ENCODE peak calls at places on chromosomes 13 and 19, in eight cellular contexts. G is fibroblast of the aortic adventitia, X is upper lobe of left lung, Q is cardiac muscle cell, L is spleen, P is body of pancreas, A is fibroblast of mammary gland, S is left lung. B is an unnamed sample.

GRCh38 chr13:111034811-111035210 is 80.3 kb upstream of the ARHGEF7 start:
- DNase-seq in A (peak; percentile 62), Q (no peak), G (peak; percentile 42), X (no peak), S (no peak), P (no peak), L (no peak), B (no peak)

GRCh38 chr19:29507081-29507860 is 18.5 kb upstream of the VSTM2B start:
- DNase-seq in P (no peak), X (peak; percentile 53), A (no peak), L (peak; percentile 64), G (no peak), Q (no peak), S (no peak), B (no peak)

GRCh38 chr13:92821324-92821723 is 405.3 kb upstream of the GPC6 start:
- DNase-seq in P (no peak), X (no peak), L (no peak), G (no peak), Q (no peak), S (no peak), A (no peak), B (no peak)

GRCh38 chr13:75830842-75831241 is 194.7 kb downstream of the LMO7 start:
- DNase-seq in L (no peak), Q (peak; percentile 8), S (no peak), G (peak; percentile 59), X (no peak), A (peak; percentile 80), P (no peak), B (no peak)

GRCh38 chr13:112442483-112443090 is 66.4 kb downstream of the SPACA7 start:
- DNase-seq in G (no peak), S (no peak), X (no peak), Q (peak; percentile 3), L (peak; percentile 38), P (no peak), A (no peak), B (no peak)

GRCh38 chr19:30672926-30673325 is 300.7 kb downstream of the ZNF536 start:
- DNase-seq in X (no peak), P (no peak), L (peak; percentile 56), Q (no peak), A (no peak), G (no peak), S (no peak), B (no peak)

GRCh38 chr13:112756967-112757758 is 67.3 kb downstream of the ATP11A start:
- DNase-seq in Q (no peak), P (no peak), A (peak; percentile 45), L (peak; percentile 38), S (no peak), G (no peak), X (no peak), B (no peak)

GRCh38 chr13:31056650-31057275 is 104.9 kb downstream of the HSPH1 start:
- DNase-seq in P (no peak), G (peak; percentile 25), S (no peak), X (no peak), L (no peak), Q (peak; percentile 58), A (peak; percentile 30), B (no peak)

GRCh38 chr19:7631577-7631976 is 1.9 kb downstream of the PCP2 start:
- DNase-seq in Q (no peak), P (no peak), S (no peak), L (no peak), X (no peak), G (no peak), A (no peak), B (no peak)

GRCh38 chr19:29248332-29248844 is 35.4 kb upstream of the UQCRFS1 start:
- DNase-seq in A (no peak), X (no peak), G (no peak), L (no peak), P (no peak), S (no peak), Q (no peak), B (no peak)

GRCh38 chr13:101149735-101150380 is 266.4 kb downstream of the NALCN start:
- DNase-seq in X (no peak), L (no peak), S (no peak), G (peak; percentile 59), Q (peak; percentile 35), A (peak; percentile 62), P (no peak), B (no peak)

GRCh38 chr13:102774596-102775375 is 1.2 kb upstream of the TEX30 start:
- DNase-seq in G (no peak), P (no peak), Q (no peak), A (no peak), L (no peak), X (no peak), S (no peak), B (no peak)

GRCh38 chr19:40119380-40119779 is 28.6 kb upstream of the ZNF780A start:
- DNase-seq in X (no peak), L (no peak), S (no peak), A (no peak), G (no peak), Q (no peak), P (no peak), B (no peak)

GRCh38 chr19:38252385-38252784 is 3.8 kb downstream of the PPP1R14A start:
- DNase-seq in Q (no peak), L (no peak), G (no peak), P (no peak), S (no peak), A (no peak), X (no peak), B (no peak)
- TF ChIP-seq CTCF in Q (no peak), L (no peak), G (no peak), P (no peak), S (no peak), A (no peak), X (no peak), B (no peak)

DNA sequence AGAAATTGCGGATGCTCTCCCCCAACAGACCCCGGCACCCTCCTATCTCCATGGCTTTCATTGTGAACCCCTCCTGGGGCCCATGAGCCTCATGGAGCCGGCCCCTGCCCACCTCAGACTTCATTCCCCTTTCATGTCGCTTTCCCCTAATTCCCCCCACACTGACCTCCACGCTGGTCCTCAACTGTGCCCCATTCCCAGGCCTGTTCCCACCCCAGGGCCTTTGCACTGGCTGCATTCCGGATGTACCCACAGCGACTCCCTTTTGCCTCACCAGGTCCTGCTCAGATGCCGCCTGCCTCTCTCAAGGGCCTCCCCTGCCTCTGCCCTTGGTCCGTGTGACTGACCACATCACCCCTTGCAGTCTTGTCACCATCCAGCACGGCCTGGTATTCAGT is 13.3 kb downstream of the SLC27A1 start:
- DNase-seq in S (no peak), G (no peak), A (no peak), X (no peak), Q (no peak), P (no peak), L (no peak), B (no peak)
- TF ChIP-seq CTCF in S (no peak), G (no peak), A (no peak), X (no peak), Q (no peak), P (no peak), L (no peak), B (no peak)

GRCh38 chr13:50580684-50581305 is 262.7 kb downstream of the DLEU7 start:
- DNase-seq in A (peak; percentile 58), X (no peak), P (no peak), S (no peak), Q (peak; percentile 90), G (peak; percentile 91), L (no peak), B (no peak)
- TF ChIP-seq CTCF in A (peak; percentile 12), X (no peak), P (no peak), S (no peak), Q (peak; percentile 29), G (peak; percentile 34), L (no peak), B (no peak)

GRCh38 chr13:60384911-60385310 is 12.1 kb upstream of the TDRD3 start:
- DNase-seq in L (no peak), P (no peak), A (no peak), X (no peak), G (no peak), S (no peak), Q (no peak), B (no peak)

DNA sequence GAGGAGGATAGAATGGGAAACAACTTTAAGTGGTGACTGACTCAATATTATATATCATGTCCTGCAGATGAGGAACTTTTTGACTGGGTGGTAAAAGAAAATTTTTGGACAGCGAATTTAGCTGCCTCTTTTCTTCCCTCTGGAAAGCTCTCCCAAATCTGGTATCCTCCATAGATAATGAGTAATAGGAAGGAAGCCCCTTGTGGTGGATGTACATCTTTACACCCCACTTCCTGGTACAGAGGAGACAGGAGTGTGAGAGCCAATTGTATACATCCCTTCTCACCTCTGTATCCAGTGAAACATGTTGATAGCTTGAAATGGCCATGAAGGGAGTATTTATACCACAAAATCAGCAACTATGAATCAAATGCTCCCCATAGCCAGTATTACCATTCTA is 17.2 kb upstream of the TDRD3 start:
- DNase-seq in P (no peak), G (no peak), S (no peak), L (no peak), A (no peak), X (no peak), Q (no peak), B (no peak)
- TF ChIP-seq CTCF in P (no peak), G (peak; percentile 9), S (no peak), L (no peak), A (peak; percentile 8), X (no peak), Q (peak; percentile 17), B (peak; percentile 13)

DNA sequence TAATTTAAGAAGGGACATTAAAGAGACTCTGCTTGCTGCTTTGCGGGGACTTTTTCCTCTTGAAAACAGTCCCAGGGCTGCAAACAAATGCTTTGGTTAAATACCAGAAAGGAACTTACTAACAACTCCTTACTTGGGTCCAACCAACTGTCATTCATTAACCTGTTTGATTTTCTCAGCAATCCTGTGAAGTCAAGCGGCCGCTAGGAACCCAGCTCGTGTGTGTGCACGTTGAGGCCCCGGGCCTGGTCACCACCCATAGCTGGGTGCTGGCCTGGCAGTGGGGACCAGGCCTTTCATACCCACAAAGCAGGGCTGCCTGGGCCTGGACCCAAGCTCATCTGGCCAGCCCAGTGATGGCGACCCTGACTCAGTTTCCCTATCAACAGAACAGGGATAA is 50.7 kb downstream of the C1QTNF9 start:
- DNase-seq in P (no peak), Q (no peak), X (no peak), G (no peak), A (no peak), S (no peak), L (no peak), B (no peak)
- TF ChIP-seq CTCF in P (no peak), Q (no peak), X (no peak), G (no peak), A (no peak), S (no peak), L (no peak), B (no peak)

GRCh38 chr13:51020600-51020999 is 90.5 kb downstream of the C13orf42 start:
- DNase-seq in L (no peak), P (no peak), G (no peak), X (no peak), A (no peak), Q (no peak), S (no peak), B (no peak)

GRCh38 chr13:51017516-51017915 is 93.6 kb downstream of the C13orf42 start:
- DNase-seq in L (no peak), S (no peak), A (no peak), P (no peak), G (no peak), Q (no peak), X (no peak), B (no peak)

GRCh38 chr13:51019026-51019425 is 92.0 kb downstream of the C13orf42 start:
- DNase-seq in X (no peak), P (no peak), Q (no peak), A (no peak), L (no peak), S (no peak), G (no peak), B (no peak)

GRCh38 chr13:51015973-51016372 is 95.1 kb downstream of the C13orf42 start:
- DNase-seq in L (no peak), G (no peak), A (no peak), Q (no peak), X (no peak), S (no peak), P (no peak), B (no peak)
- TF ChIP-seq CTCF in L (no peak), G (no peak), A (no peak), Q (no peak), X (no peak), S (no peak), P (no peak), B (no peak)